ENCODE peak calls at places on chromosomes 12 and 14, in five cellular contexts. C is mesenchymal stem cell, A is H9, R is H1, N is neuronal stem cell. O is an unnamed sample.

GRCh38 chr12:57528176-57528575 is 5.6 kb downstream of the MBD6 start:
- DNase-seq in R (no peak), N (no peak), C (no peak), A (no peak), O (no peak)

GRCh38 chr14:63045612-63046320 is 508 bp upstream of the KCNH5 start:
- DNase-seq in N (peak), C (peak), R (peak), A (peak), O (peak)

GRCh38 chr14:103593577-103593976 is 30.8 kb downstream of the COA8 start:
- DNase-seq in N (no peak), R (no peak), C (no peak), A (no peak), O (no peak)

GRCh38 chr14:38098074-38098846 is 109.4 kb upstream of the SSTR1 start:
- DNase-seq in A (no peak), R (no peak), N (no peak), C (peak), O (peak)

GRCh38 chr14:77208266-77208978 is 26.8 kb downstream of the TMEM63C start:
- DNase-seq in C (peak), R (peak), N (peak), A (peak), O (peak)

GRCh38 chr12:51694146-51694545 is 103.1 kb downstream of the SCN8A start:
- DNase-seq in A (no peak), R (no peak), N (no peak), C (no peak), O (peak)

GRCh38 chr12:6034596-6034995 is 89.5 kb upstream of the ANO2 start:
- DNase-seq in N (no peak), A (no peak), C (no peak), R (no peak), O (no peak)

GRCh38 chr14:61063461-61063860 is 82.4 kb downstream of the SLC38A6 start:
- DNase-seq in N (no peak), R (no peak), A (no peak), C (no peak), O (no peak)

GRCh38 chr14:53646925-53647324 is 309.7 kb downstream of the BMP4 start:
- DNase-seq in A (no peak), R (no peak), N (peak), C (no peak), O (no peak)

GRCh38 chr12:94977766-94978468 is 25.6 kb downstream of the NDUFA12 start:
- DNase-seq in N (no peak), A (no peak), C (no peak), R (no peak), O (peak)

GRCh38 chr14:106652494-106652893 is 1126.1 kb downstream of the TMEM121 start:
- DNase-seq in N (no peak), C (no peak), A (no peak), R (no peak), O (no peak)

GRCh38 chr14:56774503-56774902 is 35.8 kb downstream of the OTX2 start:
- DNase-seq in N (no peak), A (no peak), R (no peak), C (no peak), O (no peak)

GRCh38 chr12:64937466-64937865 is 113.0 kb downstream of the TBC1D30 start:
- DNase-seq in C (peak), A (no peak), R (no peak), N (no peak), O (no peak)

GRCh38 chr14:87067061-87067460 is 925.9 kb downstream of the GALC start:
- DNase-seq in N (no peak), A (no peak), C (no peak), R (no peak), O (no peak)

GRCh38 chr14:54322668-54323380 is 74.0 kb upstream of the CDKN3 start:
- DNase-seq in C (no peak), R (no peak), A (no peak), N (no peak), O (no peak)

GRCh38 chr14:67515386-67516079 is 17.6 kb upstream of the PLEKHH1 start:
- DNase-seq in R (no peak), N (no peak), C (no peak), A (peak), O (no peak)

GRCh38 chr12:75560167-75560566 is 48.8 kb upstream of the KRR1 start:
- DNase-seq in C (peak), A (no peak), N (no peak), R (no peak), O (no peak)

GRCh38 chr12:112850343-112850742 is 56.4 kb upstream of the OAS1 start:
- DNase-seq in C (no peak), N (no peak), A (no peak), R (no peak), O (peak)

GRCh38 chr12:106284294-106285105 is 18.0 kb upstream of the TCP11L2 start:
- DNase-seq in C (no peak), N (no peak), A (no peak), R (no peak), O (peak)

GRCh38 chr14:22158560-22158959 is 430.5 kb downstream of the DAD1 start:
- DNase-seq in A (no peak), C (no peak), R (no peak), N (no peak), O (no peak)

GRCh38 chr12:115070313-115070712 is 386.3 kb upstream of the TBX3 start:
- DNase-seq in C (no peak), R (no peak), A (no peak), N (no peak), O (no peak)

DNA sequence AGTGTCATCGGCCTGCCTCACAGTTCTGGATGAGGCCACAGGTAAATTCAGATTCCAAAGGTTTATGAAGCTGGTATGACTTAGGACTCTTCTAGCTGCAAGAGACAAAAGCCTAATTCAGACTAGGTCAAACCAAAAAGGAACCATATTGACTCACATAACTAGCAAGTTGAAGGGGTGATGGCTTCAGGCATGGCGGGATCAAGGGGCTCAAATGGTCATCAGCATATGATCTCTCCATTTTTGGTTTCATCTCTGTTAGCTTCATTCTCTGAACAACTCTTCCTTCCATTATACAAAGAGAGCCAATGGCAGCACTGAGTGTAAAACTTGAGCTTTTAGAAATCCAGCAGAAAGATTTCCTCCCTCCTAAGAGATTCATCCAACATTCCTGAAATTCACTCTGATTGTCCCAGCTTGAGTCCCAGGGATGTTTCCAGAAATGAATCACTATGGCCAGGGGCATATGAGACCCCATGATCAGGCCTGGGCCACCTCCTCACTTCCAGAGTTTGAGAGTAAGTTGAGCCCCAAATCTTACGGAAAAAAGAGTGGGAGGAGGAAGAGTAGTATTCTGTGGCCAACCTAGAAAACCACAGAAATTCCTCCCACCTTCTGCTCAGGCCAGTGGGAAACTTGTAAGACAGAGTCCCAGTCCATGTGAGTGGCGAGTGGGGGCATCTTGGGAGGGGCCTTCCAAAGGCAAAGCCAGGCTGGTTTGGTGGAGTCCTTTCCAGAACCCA is 2.0 kb upstream of the MAP1LC3B2 start:
- DNase-seq in A (no peak), N (no peak), R (no peak), C (peak), O (no peak)
- H2BK5ac ChIP-seq in A (no peak), N (no peak), R (no peak), C (no peak), O (no peak)

DNA sequence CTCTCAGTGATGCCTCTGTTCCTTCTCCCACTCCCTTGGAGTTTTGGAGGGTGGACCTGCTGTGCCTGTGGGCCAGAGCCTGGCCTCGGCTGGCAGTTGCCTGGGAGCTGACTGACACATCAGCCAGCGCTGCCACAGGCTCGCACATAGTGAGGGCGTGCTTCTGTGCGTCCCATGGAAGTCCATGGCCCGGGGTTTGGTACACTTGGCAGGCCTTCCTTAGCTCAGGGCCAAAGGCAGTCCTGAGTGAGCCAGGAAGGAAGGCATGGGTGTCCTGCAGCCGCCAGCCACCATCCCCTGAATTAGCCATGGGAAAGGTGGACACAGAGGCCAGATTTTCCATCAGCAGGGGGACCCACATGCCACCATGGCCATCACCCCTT is 1.1 kb upstream of the DEGS2 start:
- DNase-seq in R (no peak), A (no peak), N (no peak), C (no peak), O (peak)
- H2AFZ ChIP-seq in R (no peak), A (no peak), N (no peak), C (no peak), O (no peak)

GRCh38 chr12:43836455-43836989 is 641 bp downstream of the TMEM117 start:
- DNase-seq in N (no peak), C (peak), A (no peak), R (no peak), O (no peak)

GRCh38 chr12:43835264-43835655 is 621 bp upstream of the TMEM117 start:
- DNase-seq in R (no peak), N (no peak), A (no peak), C (peak), O (no peak)

GRCh38 chr12:43835656-43836454 is at the start of gene TMEM117:
- DNase-seq in A (peak), R (no peak), C (peak), N (peak), O (peak)

GRCh38 chr12:43826681-43827458 is 9.0 kb upstream of the TMEM117 start:
- DNase-seq in A (no peak), C (no peak), R (no peak), N (no peak), O (peak)

GRCh38 chr12:43832506-43833168 is 3.2 kb upstream of the TMEM117 start:
- DNase-seq in N (no peak), R (no peak), A (no peak), C (no peak), O (no peak)
- H2BK12ac ChIP-seq in N (no peak), R (no peak), A (no peak), C (no peak), O (no peak)

GRCh38 chr12:93173178-93173957 is 204.4 kb upstream of the NUDT4 start:
- DNase-seq in A (no peak), N (no peak), R (no peak), C (no peak), O (no peak)
- H2BK5ac ChIP-seq in A (no peak), N (no peak), R (no peak), C (no peak), O (no peak)

GRCh38 chr14:52328286-52328685 is 14.2 kb downstream of the PTGER2 start:
- DNase-seq in C (peak), N (no peak), R (no peak), A (no peak), O (no peak)

GRCh38 chr14:52329678-52330376 is 15.7 kb downstream of the PTGER2 start:
- DNase-seq in R (no peak), N (no peak), A (no peak), C (no peak), O (no peak)

GRCh38 chr14:52332269-52332668 is 18.2 kb downstream of the PTGER2 start:
- DNase-seq in C (no peak), N (no peak), R (no peak), A (no peak), O (no peak)

GRCh38 chr14:52333823-52334657 is 19.9 kb downstream of the PTGER2 start:
- DNase-seq in A (no peak), R (no peak), C (no peak), N (no peak), O (no peak)

GRCh38 chr14:52333108-52333507 is 19.0 kb downstream of the PTGER2 start:
- DNase-seq in N (no peak), A (no peak), C (no peak), R (no peak), O (no peak)
- H2AFZ ChIP-seq in N (no peak), A (no peak), C (no peak), R (no peak), O (no peak)